ENCODE peak calls at places on chromosomes 2 and 18, in six cellular contexts. V is activated CD4-positive, alpha-beta T cell treated with anti-CD3 and anti-CD28 coated beads, Interleukin-2, amount 50 U/mL, for 24 hours; W is tibial artery; Z is stimulated activated CD4-positive, alpha-beta T cell treated with anti-CD3 and anti-CD28 coated beads, Interleukin-12 subunit alpha, Interleukin-12 subunit beta, amount 100 ng/mL, for 48 hours; Q is C1 segment of cervical spinal cord; D is activated T-cell treated with anti-CD3 and anti-CD28 coated beads, Interleukin-2, amount 50 U/mL, for 72 hours. M is an unnamed sample.

GRCh38 chr18:60327880-60328589 is 44.5 kb downstream of the MC4R start:
- DNase-seq in V (no peak), W (no peak), Z (no peak), Q (no peak), D (no peak), M (no peak)

GRCh38 chr2:98702127-98702802 is 28.7 kb downstream of the MGAT4A start:
- DNase-seq in V (no peak), W (peak), Z (no peak), Q (peak), D (no peak), M (no peak)

GRCh38 chr2:45259547-45260160 is 250.4 kb upstream of the SIX2 start:
- DNase-seq in V (no peak), W (no peak), Z (no peak), Q (no peak), D (no peak), M (no peak)

GRCh38 chr18:35376742-35377695 is at the start of gene ZNF396:
- DNase-seq in V (peak), W (peak), Z (peak), Q (peak), D (peak), M (peak)

GRCh38 chr2:159082119-159082518 is 113.7 kb downstream of the TANC1 start:
- DNase-seq in V (no peak), W (no peak), Z (no peak), Q (no peak), D (no peak), M (no peak)

GRCh38 chr2:100744589-100744988 is 75.3 kb upstream of the NPAS2 start:
- DNase-seq in V (no peak), W (no peak), Z (no peak), Q (no peak), D (no peak), M (no peak)

GRCh38 chr2:38526195-38526594 is 76.5 kb downstream of the HNRNPLL start:
- DNase-seq in V (no peak), W (no peak), Z (no peak), Q (no peak), D (no peak), M (no peak)

GRCh38 chr2:6384341-6384740 is 481.4 kb downstream of the CMPK2 start:
- DNase-seq in V (no peak), W (no peak), Z (no peak), Q (no peak), D (no peak), M (no peak)

GRCh38 chr2:174340400-174341300 is 5.9 kb downstream of the SP9 start:
- DNase-seq in V (no peak), W (no peak), Z (no peak), Q (no peak), D (peak), M (no peak)

GRCh38 chr2:206323486-206323885 is 49.0 kb downstream of the ZDBF2 start:
- DNase-seq in V (no peak), W (no peak), Z (no peak), Q (no peak), D (no peak), M (no peak)

GRCh38 chr2:206733341-206733740 is 15.1 kb upstream of the DYTN start:
- DNase-seq in V (no peak), W (no peak), Z (no peak), Q (no peak), D (no peak), M (no peak)

GRCh38 chr18:10055125-10055750 is 141.4 kb downstream of the VAPA start:
- DNase-seq in V (no peak), W (peak), Z (no peak), Q (no peak), D (no peak), M (no peak)

GRCh38 chr2:107822302-107822701 is 4.4 kb upstream of the RGPD4 start:
- DNase-seq in V (no peak), W (no peak), Z (no peak), Q (no peak), D (no peak), M (no peak)

GRCh38 chr18:57856707-57857280 is 53.7 kb upstream of the ATP8B1 start:
- DNase-seq in V (no peak), W (no peak), Z (no peak), Q (no peak), D (no peak), M (no peak)

GRCh38 chr2:233247744-233248143 is 3.7 kb upstream of the ATG16L1 start:
- DNase-seq in V (peak), W (no peak), Z (peak), Q (no peak), D (peak), M (no peak)

GRCh38 chr18:26546875-26547301 is 1.5 kb downstream of the KCTD1 start:
- DNase-seq in V (no peak), W (no peak), Z (no peak), Q (no peak), D (no peak), M (no peak)

GRCh38 chr18:3211236-3211992 is 8.4 kb downstream of the MYOM1 start:
- DNase-seq in V (no peak), W (no peak), Z (no peak), Q (no peak), D (no peak), M (no peak)

GRCh38 chr2:41488854-41489253 is 559.0 kb upstream of the PKDCC start:
- DNase-seq in V (no peak), W (no peak), Z (no peak), Q (no peak), D (no peak), M (no peak)

GRCh38 chr18:65436430-65436829 is 314.4 kb upstream of the CDH7 start:
- DNase-seq in V (no peak), W (no peak), Z (no peak), Q (no peak), D (no peak), M (no peak)

GRCh38 chr2:241636182-241636982 is 576 bp downstream of the THAP4 start:
- DNase-seq in V (peak), W (peak), Z (peak), Q (no peak), D (peak), M (no peak)

GRCh38 chr2:2542966-2543555 is 212.0 kb upstream of the MYT1L start:
- DNase-seq in V (no peak), W (no peak), Z (no peak), Q (no peak), D (no peak), M (no peak)

GRCh38 chr2:33219850-33220275 is 256.6 kb upstream of the RASGRP3 start:
- DNase-seq in V (no peak), W (no peak), Z (no peak), Q (no peak), D (no peak), M (no peak)

GRCh38 chr18:46668135-46668534 is 11.1 kb upstream of the LOXHD1 start:
- DNase-seq in V (no peak), W (no peak), Z (no peak), Q (no peak), D (no peak), M (no peak)